ENCODE peak calls at places on chromosome 3, in six cellular contexts. Q is endothelial cell of umbilical vein, Y is fibroblast of pulmonary artery, L is tibial nerve, S is psoas muscle, J is esophagus muscularis mucosa. W is an unnamed sample.

GRCh38 chr3:156675744-156676466 is 1.5 kb downstream of the TIPARP start:
- DNase-seq in Q (peak), S (no peak), J (no peak), L (peak), Y (peak), W (peak)

GRCh38 chr3:132659370-132660055 is at the start of gene ACAD11:
- DNase-seq in J (peak), L (peak), S (peak), Q (peak), Y (peak), W (peak)

GRCh38 chr3:90184861-90185260 is 1077.4 kb downstream of the EPHA3 start:
- DNase-seq in Q (no peak), J (no peak), Y (peak), S (no peak), L (no peak), W (peak)

GRCh38 chr3:141288331-141288990 is 56.8 kb downstream of the PXYLP1 start:
- DNase-seq in Q (no peak), L (no peak), S (no peak), J (no peak), Y (no peak), W (peak)

GRCh38 chr3:109275702-109276293 is 40.5 kb downstream of the DPPA2 start:
- DNase-seq in Y (peak), Q (peak), L (no peak), J (no peak), S (no peak), W (peak)

GRCh38 chr3:116141724-116142123 is 303.6 kb downstream of the LSAMP start:
- DNase-seq in S (no peak), Y (no peak), Q (no peak), L (no peak), J (no peak), W (peak)

GRCh38 chr3:2770451-2770850 is 339.7 kb downstream of the IL5RA start:
- DNase-seq in J (no peak), L (no peak), Q (no peak), S (no peak), Y (no peak), W (no peak)

GRCh38 chr3:123081718-123082369 is 15.0 kb downstream of the PDIA5 start:
- DNase-seq in J (no peak), Y (no peak), L (no peak), S (no peak), Q (peak), W (no peak)

GRCh38 chr3:106070187-106070586 is 201.4 kb upstream of the CBLB start:
- DNase-seq in Q (no peak), L (no peak), Y (no peak), J (no peak), S (no peak), W (no peak)

GRCh38 chr3:124384527-124384926 is 345.7 kb upstream of the UMPS start:
- DNase-seq in S (no peak), Y (no peak), Q (no peak), L (no peak), J (no peak), W (no peak)

GRCh38 chr3:106022913-106023312 is 154.1 kb upstream of the CBLB start:
- DNase-seq in L (no peak), S (no peak), J (no peak), Q (no peak), Y (no peak), W (no peak)

GRCh38 chr3:194185225-194185624 is 49.3 kb downstream of the HES1 start:
- DNase-seq in L (no peak), J (no peak), Q (no peak), Y (no peak), S (no peak), W (no peak)

GRCh38 chr3:195522254-195523023 is 20.7 kb downstream of the PPP1R2 start:
- DNase-seq in Y (peak), S (no peak), J (no peak), L (no peak), Q (peak), W (peak)

GRCh38 chr3:43144811-43145490 is 39.1 kb upstream of the POMGNT2 start:
- DNase-seq in Y (peak), L (no peak), Q (peak), J (peak), S (no peak), W (peak)

GRCh38 chr3:17942856-17943255 is 200.4 kb upstream of the TBC1D5 start:
- DNase-seq in Y (no peak), L (no peak), S (no peak), Q (no peak), J (no peak), W (peak)

GRCh38 chr3:54120657-54121403 is 1.5 kb upstream of the CACNA2D3 start:
- DNase-seq in J (peak), S (peak), Q (no peak), Y (peak), L (no peak), W (no peak)

GRCh38 chr3:49745986-49746385 is 22.2 kb upstream of the GMPPB start:
- DNase-seq in Q (peak), J (no peak), L (no peak), S (no peak), Y (peak), W (peak)

GRCh38 chr3:193851941-193852674 is 259.1 kb downstream of the OPA1 start:
- DNase-seq in L (no peak), Y (peak), Q (peak), S (no peak), J (no peak), W (no peak)

GRCh38 chr3:96449803-96450202 is 364.6 kb upstream of the EPHA6 start:
- DNase-seq in S (no peak), J (no peak), Y (no peak), Q (peak), L (no peak), W (no peak)

GRCh38 chr3:190722181-190722905 is 140.2 kb downstream of the GMNC start:
- DNase-seq in J (no peak), S (no peak), L (no peak), Y (no peak), Q (no peak), W (no peak)

GRCh38 chr3:126119008-126119675 is 35.2 kb upstream of the SLC41A3 start:
- DNase-seq in L (no peak), Y (no peak), J (peak), S (peak), Q (no peak), W (no peak)

GRCh38 chr3:171556133-171556532 is 95.9 kb upstream of the TNIK start:
- DNase-seq in Y (no peak), J (no peak), S (no peak), Q (no peak), L (no peak), W (no peak)

GRCh38 chr3:11391930-11392688 is 119.9 kb downstream of the ATG7 start:
- DNase-seq in S (no peak), L (no peak), Q (peak), J (no peak), Y (peak), W (peak)

GRCh38 chr3:46882377-46883015 is 5.0 kb downstream of the PTH1R start:
- DNase-seq in Q (peak), Y (peak), L (no peak), S (no peak), J (no peak), W (peak)

GRCh38 chr3:127158614-127159221 is 34.2 kb upstream of the PRR23E start:
- DNase-seq in Q (peak), L (no peak), Y (peak), S (peak), J (no peak), W (no peak)

GRCh38 chr3:40971191-40972168 is 227.8 kb upstream of the CTNNB1 start:
- DNase-seq in Y (peak), S (peak), J (no peak), L (peak), Q (peak), W (peak)

GRCh38 chr3:189824629-189825312 is 193.6 kb downstream of the TP63 start:
- DNase-seq in J (no peak), S (no peak), L (no peak), Q (peak), Y (peak), W (peak)

GRCh38 chr3:58003093-58003492 is 5.1 kb upstream of the FLNB start:
- DNase-seq in S (no peak), J (no peak), Q (no peak), L (no peak), Y (no peak), W (no peak)

GRCh38 chr3:178270838-178271237 is 265.4 kb upstream of the KCNMB2 start:
- DNase-seq in J (no peak), Y (no peak), S (no peak), Q (no peak), L (no peak), W (peak)

GRCh38 chr3:150761831-150762661 is 923 bp downstream of the SIAH2 start:
- DNase-seq in Q (peak), L (peak), Y (peak), J (peak), S (peak), W (peak)

GRCh38 chr3:45513041-45513440 is 81.5 kb upstream of the LIMD1 start:
- DNase-seq in Y (no peak), L (no peak), Q (no peak), J (no peak), S (no peak), W (no peak)

GRCh38 chr3:141020139-141020940 is 30.8 kb upstream of the SPSB4 start:
- DNase-seq in J (no peak), S (no peak), Y (no peak), Q (no peak), L (no peak), W (peak)

GRCh38 chr3:176919836-176920760 is 277.2 kb downstream of the TBL1XR1 start:
- DNase-seq in S (no peak), Q (peak), J (peak), Y (peak), L (no peak), W (peak)

GRCh38 chr3:129576514-129577345 is 29.7 kb downstream of the PLXND1 start:
- DNase-seq in Y (no peak), L (peak), J (no peak), Q (peak), S (no peak), W (no peak)

GRCh38 chr3:124976378-124976777 is 41.8 kb upstream of the MUC13 start:
- DNase-seq in Q (no peak), L (no peak), J (no peak), S (no peak), Y (no peak), W (no peak)

GRCh38 chr3:186476541-186476940 is 67.6 kb downstream of the CRYGS start:
- DNase-seq in S (no peak), Q (no peak), Y (no peak), J (peak), L (no peak), W (no peak)

GRCh38 chr3:110814170-110815007 is 257.2 kb upstream of the NECTIN3 start:
- DNase-seq in L (no peak), Y (peak), J (no peak), S (no peak), Q (peak), W (peak)

GRCh38 chr3:182713743-182714517 is 79.4 kb upstream of the ATP11B start:
- DNase-seq in S (no peak), L (peak), Y (peak), J (no peak), Q (peak), W (peak)

GRCh38 chr3:49609815-49610214 is 55.5 kb downstream of the BSN start:
- DNase-seq in Y (no peak), S (no peak), J (no peak), Q (no peak), L (no peak), W (no peak)

GRCh38 chr3:150945226-150945625 is 27.3 kb downstream of the CLRN1 start:
- DNase-seq in Q (no peak), J (no peak), L (peak), S (no peak), Y (peak), W (peak)

GRCh38 chr3:13570391-13571194 is 21.7 kb downstream of the FBLN2 start:
- DNase-seq in Y (no peak), J (no peak), S (no peak), Q (no peak), L (no peak), W (no peak)
- TF ChIP-seq CTCF in Y (no peak), J (no peak), S (peak), Q (no peak), L (no peak), W (no peak)

GRCh38 chr3:52707585-52707984 is 1.7 kb downstream of the SPCS1 start:
- DNase-seq in Q (no peak), S (no peak), Y (no peak), L (no peak), J (no peak), W (no peak)
- H3K4me3 ChIP-seq in Q (peak), S (peak), Y (no peak), L (peak), J (peak), W (peak)

DNA sequence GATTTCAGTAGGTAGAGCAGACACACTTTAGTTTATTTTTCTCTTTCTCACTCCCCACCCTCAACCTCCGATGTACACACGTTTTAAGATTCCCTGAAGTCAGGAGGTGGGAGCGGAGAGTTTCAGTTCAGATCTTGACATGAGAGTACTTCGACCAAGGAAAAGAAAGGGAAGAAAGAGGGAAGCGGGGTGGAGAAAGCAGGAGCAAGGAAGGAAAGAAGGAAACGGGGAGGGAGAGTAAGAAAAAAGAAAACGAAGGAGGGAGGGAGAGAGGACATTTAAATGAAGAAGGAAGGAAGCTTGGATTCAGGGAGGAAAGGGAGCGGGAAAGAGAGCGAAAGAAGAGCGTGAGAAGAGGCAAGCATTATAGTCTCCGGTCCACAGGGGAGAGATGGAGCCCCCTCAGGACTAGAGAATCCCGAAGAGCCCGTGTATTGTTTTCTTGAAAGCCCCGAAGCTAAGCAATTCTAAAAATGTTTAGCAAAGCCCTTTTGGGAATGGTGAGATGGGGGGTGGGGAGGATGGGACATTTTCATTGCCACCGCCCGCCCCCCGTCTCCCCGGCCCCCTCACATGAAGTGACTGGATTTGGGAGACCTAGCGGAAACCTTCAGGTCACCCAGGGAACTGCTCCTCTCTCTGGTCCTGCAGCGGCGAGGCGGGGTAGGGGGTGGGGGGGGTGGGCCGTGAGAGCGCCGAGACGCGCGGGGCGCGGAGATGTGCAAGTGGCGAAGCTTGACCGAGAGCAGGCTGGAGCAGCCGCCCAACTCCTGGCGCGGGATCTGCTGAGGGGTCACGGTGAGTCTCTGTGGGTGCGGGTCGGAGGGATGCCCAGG is 942 bp upstream of the MME start:
- DNase-seq in S (no peak), Y (peak), L (no peak), J (no peak), Q (peak), W (peak)
- TF ChIP-seq CTCF in S (no peak), Y (no peak), L (no peak), J (no peak), Q (no peak), W (peak)

GRCh38 chr3:70631716-70632307 is 319.4 kb upstream of the MDFIC2 start:
- DNase-seq in Y (no peak), S (no peak), L (no peak), Q (no peak), J (peak), W (no peak)
- H3K4me3 ChIP-seq in Y (no peak), S (no peak), L (no peak), Q (no peak), J (no peak), W (no peak)

GRCh38 chr3:149541091-149541491 is 66.6 kb downstream of the TM4SF4 start:
- DNase-seq in Q (peak), Y (no peak), L (no peak), J (no peak), S (no peak), W (no peak)
- TF ChIP-seq CTCF in Q (peak), Y (peak), L (no peak), J (no peak), S (no peak), W (peak)

GRCh38 chr3:101854608-101855304 is 5.4 kb downstream of the NFKBIZ start:
- DNase-seq in Q (no peak), Y (no peak), S (no peak), L (no peak), J (no peak), W (no peak)

GRCh38 chr3:101852315-101852714 is 3.0 kb downstream of the NFKBIZ start:
- DNase-seq in S (no peak), Y (no peak), J (no peak), Q (no peak), L (no peak), W (no peak)

GRCh38 chr3:101852983-101853382 is 3.7 kb downstream of the NFKBIZ start:
- DNase-seq in L (no peak), S (no peak), Q (no peak), J (no peak), Y (no peak), W (no peak)

GRCh38 chr3:101853971-101854370 is 4.7 kb downstream of the NFKBIZ start:
- DNase-seq in J (no peak), Y (no peak), L (no peak), S (no peak), Q (no peak), W (no peak)

DNA sequence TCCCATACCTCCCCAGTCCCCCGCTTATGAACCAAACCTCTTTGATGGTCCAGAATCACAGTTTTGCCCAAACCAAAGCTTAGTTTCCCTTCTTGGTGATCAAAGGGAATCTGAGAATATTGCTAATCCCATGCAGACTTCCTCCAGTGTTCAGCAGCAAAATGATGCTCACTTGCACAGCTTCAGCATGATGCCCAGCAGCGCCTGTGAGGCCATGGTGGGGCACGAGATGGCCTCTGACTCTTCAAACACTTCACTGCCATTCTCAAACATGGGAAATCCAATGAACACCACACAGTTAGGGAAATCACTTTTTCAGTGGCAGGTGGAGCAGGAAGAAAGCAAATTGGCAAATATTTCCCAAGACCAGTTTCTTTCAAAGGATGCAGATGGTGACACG is 4.2 kb downstream of the NFKBIZ start:
- DNase-seq in Y (no peak), J (no peak), S (no peak), L (no peak), Q (no peak), W (no peak)
- H3K4me3 ChIP-seq in Y (peak), J (peak), S (no peak), L (no peak), Q (no peak), W (no peak)

GRCh38 chr3:103056953-103057450 is 622.2 kb downstream of the ZPLD1 start:
- DNase-seq in Y (peak), J (no peak), S (no peak), Q (no peak), L (no peak), W (no peak)
- TF ChIP-seq CTCF in Y (no peak), J (no peak), S (no peak), Q (no peak), L (no peak), W (no peak)

DNA sequence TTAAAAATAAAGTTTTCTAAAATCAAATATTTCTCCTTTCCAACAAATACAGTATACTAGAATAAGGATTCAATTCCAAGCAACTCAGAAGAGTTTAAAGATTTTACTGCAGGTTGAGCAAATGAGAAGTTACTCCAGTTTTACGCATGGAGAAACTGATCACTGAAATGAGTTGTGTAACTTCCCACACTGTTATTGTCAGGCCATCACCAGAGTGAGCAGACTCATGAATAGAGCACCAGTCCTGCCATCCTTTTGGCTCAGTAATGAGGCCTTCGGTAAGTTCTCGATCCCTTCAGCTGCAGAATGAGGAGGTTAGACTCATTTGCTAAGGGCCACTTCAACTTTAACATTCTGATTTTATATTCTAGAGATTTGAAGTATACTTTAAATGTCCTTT is 48.1 kb downstream of the OSBPL10 start:
- DNase-seq in L (no peak), Q (no peak), S (no peak), J (no peak), Y (no peak), W (no peak)
- H3K4me3 ChIP-seq in L (no peak), Q (no peak), S (no peak), J (no peak), Y (no peak), W (no peak)

GRCh38 chr3:133896002-133896761 is 500 bp upstream of the RAB6B start:
- DNase-seq in Q (no peak), J (peak), L (no peak), Y (peak), S (no peak), W (no peak)

GRCh38 chr3:133892546-133893231 is 3.0 kb downstream of the RAB6B start:
- DNase-seq in J (peak), S (no peak), L (no peak), Y (no peak), Q (no peak), W (no peak)

GRCh38 chr3:133895208-133896001 is at the start of gene RAB6B:
- DNase-seq in J (peak), Y (peak), L (no peak), S (no peak), Q (peak), W (peak)

GRCh38 chr3:133893683-133894333 is 1.9 kb downstream of the RAB6B start:
- DNase-seq in S (no peak), Y (no peak), J (peak), L (no peak), Q (no peak), W (no peak)

GRCh38 chr3:133894334-133895207 is 1.1 kb downstream of the RAB6B start:
- DNase-seq in J (peak), Q (no peak), L (no peak), S (no peak), Y (no peak), W (no peak)
- TF ChIP-seq CTCF in J (no peak), Q (no peak), L (no peak), S (no peak), Y (no peak), W (no peak)

GRCh38 chr3:29334652-29335189 is 53.9 kb downstream of the RBMS3 start:
- DNase-seq in S (no peak), Y (no peak), L (no peak), Q (peak), J (no peak), W (no peak)
- H3K4me3 ChIP-seq in S (peak), Y (peak), L (peak), Q (no peak), J (peak), W (no peak)